ENCODE peak calls at places on chromosomes 7 and 10, in ten cellular contexts. One of them, this sample, is unnamed.

GRCh38 chr7:30028749-30029635 is 780 bp downstream of the PLEKHA8 start:
- DNase-seq in lower leg skin: peak; percentile 34
- DNase-seq in cardiac muscle cell: peak; percentile 43
- DNase-seq in H7: peak; percentile 78
- DNase-seq in endodermal cell: peak; percentile 80
- DNase-seq in brain microvascular endothelial cell: peak; percentile 31
- DNase-seq in neuronal stem cell: no peak
- DNase-seq in WERI-Rb-1: peak; percentile 61
- DNase-seq in choroid plexus epithelial cell: peak; percentile 36
- DNase-seq in GM23248: peak; percentile 68
- DNase-seq in this sample: peak; percentile 59

GRCh38 chr10:27558612-27559020 is 54.5 kb downstream of the RAB18 start:
- DNase-seq in lower leg skin: peak; percentile 24
- DNase-seq in cardiac muscle cell: peak; percentile 70
- DNase-seq in H7: peak; percentile 59
- DNase-seq in endodermal cell: peak; percentile 83
- DNase-seq in brain microvascular endothelial cell: peak; percentile 37
- DNase-seq in neuronal stem cell: peak; percentile 26
- DNase-seq in WERI-Rb-1: peak; percentile 34
- DNase-seq in choroid plexus epithelial cell: peak; percentile 74
- DNase-seq in GM23248: peak; percentile 79
- DNase-seq in this sample: peak; percentile 37

GRCh38 chr10:8049151-8049873 is 5.2 kb upstream of the GATA3 start:
- DNase-seq in lower leg skin: no peak
- DNase-seq in cardiac muscle cell: no peak
- DNase-seq in H7: peak; percentile 90
- DNase-seq in endodermal cell: peak; percentile 88
- DNase-seq in brain microvascular endothelial cell: no peak
- DNase-seq in neuronal stem cell: peak; percentile 32
- DNase-seq in WERI-Rb-1: no peak
- DNase-seq in choroid plexus epithelial cell: no peak
- DNase-seq in GM23248: no peak
- DNase-seq in this sample: no peak

GRCh38 chr7:86091369-86091768 is 552.3 kb upstream of the GRM3 start:
- DNase-seq in lower leg skin: no peak
- DNase-seq in cardiac muscle cell: no peak
- DNase-seq in H7: no peak
- DNase-seq in endodermal cell: no peak
- DNase-seq in brain microvascular endothelial cell: no peak
- DNase-seq in neuronal stem cell: no peak
- DNase-seq in WERI-Rb-1: no peak
- DNase-seq in choroid plexus epithelial cell: no peak
- DNase-seq in GM23248: no peak
- DNase-seq in this sample: no peak

GRCh38 chr10:94344522-94345122 is 18.1 kb downstream of the NOC3L start:
- DNase-seq in lower leg skin: no peak
- DNase-seq in cardiac muscle cell: no peak
- DNase-seq in H7: no peak
- DNase-seq in endodermal cell: no peak
- DNase-seq in brain microvascular endothelial cell: no peak
- DNase-seq in neuronal stem cell: no peak
- DNase-seq in WERI-Rb-1: no peak
- DNase-seq in choroid plexus epithelial cell: no peak
- DNase-seq in GM23248: no peak
- DNase-seq in this sample: no peak

GRCh38 chr7:97022451-97023306 is 2.0 kb downstream of the DLX5 start:
- DNase-seq in lower leg skin: no peak
- DNase-seq in cardiac muscle cell: no peak
- DNase-seq in H7: peak; percentile 59
- DNase-seq in endodermal cell: peak; percentile 65
- DNase-seq in brain microvascular endothelial cell: no peak
- DNase-seq in neuronal stem cell: peak; percentile 31
- DNase-seq in WERI-Rb-1: no peak
- DNase-seq in choroid plexus epithelial cell: no peak
- DNase-seq in GM23248: no peak
- DNase-seq in this sample: peak; percentile 55

GRCh38 chr10:70931168-70931805 is 42.9 kb upstream of the PCBD1 start:
- DNase-seq in lower leg skin: no peak
- DNase-seq in cardiac muscle cell: peak; percentile 26
- DNase-seq in H7: no peak
- DNase-seq in endodermal cell: peak; percentile 61
- DNase-seq in brain microvascular endothelial cell: peak; percentile 37
- DNase-seq in neuronal stem cell: no peak
- DNase-seq in WERI-Rb-1: no peak
- DNase-seq in choroid plexus epithelial cell: peak; percentile 67
- DNase-seq in GM23248: peak; percentile 42
- DNase-seq in this sample: peak; percentile 55

GRCh38 chr10:3836222-3836820 is 51.3 kb upstream of the KLF6 start:
- DNase-seq in lower leg skin: no peak
- DNase-seq in cardiac muscle cell: no peak
- DNase-seq in H7: no peak
- DNase-seq in endodermal cell: no peak
- DNase-seq in brain microvascular endothelial cell: no peak
- DNase-seq in neuronal stem cell: no peak
- DNase-seq in WERI-Rb-1: no peak
- DNase-seq in choroid plexus epithelial cell: no peak
- DNase-seq in GM23248: no peak
- DNase-seq in this sample: no peak

GRCh38 chr10:6583447-6583846 is 3.4 kb upstream of the PRKCQ start:
- DNase-seq in lower leg skin: no peak
- DNase-seq in cardiac muscle cell: no peak
- DNase-seq in H7: no peak
- DNase-seq in endodermal cell: no peak
- DNase-seq in brain microvascular endothelial cell: no peak
- DNase-seq in neuronal stem cell: no peak
- DNase-seq in WERI-Rb-1: no peak
- DNase-seq in choroid plexus epithelial cell: no peak
- DNase-seq in GM23248: no peak
- DNase-seq in this sample: no peak

GRCh38 chr7:99143853-99144672 is at the start of gene SMURF1:
- DNase-seq in lower leg skin: peak; percentile 58
- DNase-seq in cardiac muscle cell: peak; percentile 77
- DNase-seq in H7: peak; percentile 94
- DNase-seq in endodermal cell: peak; percentile 80
- DNase-seq in brain microvascular endothelial cell: no peak
- DNase-seq in neuronal stem cell: peak; percentile 71
- DNase-seq in WERI-Rb-1: peak; percentile 51
- DNase-seq in choroid plexus epithelial cell: peak; percentile 54
- DNase-seq in GM23248: peak; percentile 89
- DNase-seq in this sample: peak; percentile 93

GRCh38 chr10:47049056-47049851 is 138.0 kb downstream of the PTPN20 start:
- DNase-seq in lower leg skin: no peak
- DNase-seq in cardiac muscle cell: no peak
- DNase-seq in H7: peak; percentile 33
- DNase-seq in endodermal cell: peak; percentile 35
- DNase-seq in brain microvascular endothelial cell: no peak
- DNase-seq in neuronal stem cell: no peak
- DNase-seq in WERI-Rb-1: no peak
- DNase-seq in choroid plexus epithelial cell: no peak
- DNase-seq in GM23248: no peak
- DNase-seq in this sample: no peak

GRCh38 chr7:10475940-10476641 is 497.6 kb upstream of the PHF14 start:
- DNase-seq in lower leg skin: no peak
- DNase-seq in cardiac muscle cell: no peak
- DNase-seq in H7: no peak
- DNase-seq in endodermal cell: no peak
- DNase-seq in brain microvascular endothelial cell: no peak
- DNase-seq in neuronal stem cell: no peak
- DNase-seq in WERI-Rb-1: peak; percentile 10
- DNase-seq in choroid plexus epithelial cell: no peak
- DNase-seq in GM23248: no peak
- DNase-seq in this sample: no peak

GRCh38 chr10:52312999-52313349 is 1.1 kb upstream of the DKK1 start:
- DNase-seq in lower leg skin: no peak
- DNase-seq in cardiac muscle cell: peak; percentile 40
- DNase-seq in H7: no peak
- DNase-seq in endodermal cell: no peak
- DNase-seq in brain microvascular endothelial cell: no peak
- DNase-seq in neuronal stem cell: no peak
- DNase-seq in WERI-Rb-1: no peak
- DNase-seq in choroid plexus epithelial cell: peak; percentile 26
- DNase-seq in GM23248: peak; percentile 24
- DNase-seq in this sample: no peak

GRCh38 chr7:134532155-134533089 is 5.1 kb downstream of the AKR1B10 start:
- DNase-seq in lower leg skin: peak; percentile 66
- DNase-seq in cardiac muscle cell: no peak
- DNase-seq in H7: no peak
- DNase-seq in endodermal cell: peak; percentile 11
- DNase-seq in brain microvascular endothelial cell: no peak
- DNase-seq in neuronal stem cell: no peak
- DNase-seq in WERI-Rb-1: no peak
- DNase-seq in choroid plexus epithelial cell: no peak
- DNase-seq in GM23248: no peak
- DNase-seq in this sample: no peak

GRCh38 chr7:76225379-76225778 is 23.7 kb downstream of the SRRM3 start:
- DNase-seq in lower leg skin: no peak
- DNase-seq in cardiac muscle cell: peak; percentile 55
- DNase-seq in H7: peak; percentile 92
- DNase-seq in endodermal cell: peak; percentile 93
- DNase-seq in brain microvascular endothelial cell: no peak
- DNase-seq in neuronal stem cell: peak; percentile 66
- DNase-seq in WERI-Rb-1: no peak
- DNase-seq in choroid plexus epithelial cell: peak; percentile 41
- DNase-seq in GM23248: peak; percentile 43
- DNase-seq in this sample: no peak

GRCh38 chr10:63268139-63268797 is 135.1 kb downstream of the NRBF2 start:
- DNase-seq in lower leg skin: no peak
- DNase-seq in cardiac muscle cell: peak; percentile 68
- DNase-seq in H7: no peak
- DNase-seq in endodermal cell: no peak
- DNase-seq in brain microvascular endothelial cell: no peak
- DNase-seq in neuronal stem cell: no peak
- DNase-seq in WERI-Rb-1: no peak
- DNase-seq in choroid plexus epithelial cell: peak; percentile 58
- DNase-seq in GM23248: peak; percentile 58
- DNase-seq in this sample: no peak

GRCh38 chr10:68594405-68594804 is 34.3 kb downstream of the TET1 start:
- DNase-seq in lower leg skin: no peak
- DNase-seq in cardiac muscle cell: peak; percentile 78
- DNase-seq in H7: no peak
- DNase-seq in endodermal cell: no peak
- DNase-seq in brain microvascular endothelial cell: peak; percentile 80
- DNase-seq in neuronal stem cell: no peak
- DNase-seq in WERI-Rb-1: no peak
- DNase-seq in choroid plexus epithelial cell: peak; percentile 67
- DNase-seq in GM23248: peak; percentile 26
- DNase-seq in this sample: no peak

GRCh38 chr10:97676770-97677581 is 10.1 kb downstream of the AVPI1 start:
- DNase-seq in lower leg skin: no peak
- DNase-seq in cardiac muscle cell: peak; percentile 70
- DNase-seq in H7: peak; percentile 90
- DNase-seq in endodermal cell: peak; percentile 72
- DNase-seq in brain microvascular endothelial cell: no peak
- DNase-seq in neuronal stem cell: peak; percentile 32
- DNase-seq in WERI-Rb-1: peak; percentile 23
- DNase-seq in choroid plexus epithelial cell: peak; percentile 63
- DNase-seq in GM23248: peak; percentile 69
- DNase-seq in this sample: no peak

GRCh38 chr10:6385683-6386082 is 183.0 kb downstream of the PFKFB3 start:
- DNase-seq in lower leg skin: no peak
- DNase-seq in cardiac muscle cell: peak; percentile 56
- DNase-seq in H7: no peak
- DNase-seq in endodermal cell: no peak
- DNase-seq in brain microvascular endothelial cell: no peak
- DNase-seq in neuronal stem cell: no peak
- DNase-seq in WERI-Rb-1: no peak
- DNase-seq in choroid plexus epithelial cell: peak; percentile 32
- DNase-seq in GM23248: peak; percentile 76
- DNase-seq in this sample: no peak

GRCh38 chr7:43612599-43613589 is 30.0 kb downstream of the STK17A start:
- DNase-seq in lower leg skin: no peak
- DNase-seq in cardiac muscle cell: peak; percentile 44
- DNase-seq in H7: no peak
- DNase-seq in endodermal cell: no peak
- DNase-seq in brain microvascular endothelial cell: peak; percentile 22
- DNase-seq in neuronal stem cell: no peak
- DNase-seq in WERI-Rb-1: no peak
- DNase-seq in choroid plexus epithelial cell: peak; percentile 59
- DNase-seq in GM23248: peak; percentile 84
- DNase-seq in this sample: no peak

GRCh38 chr10:93760490-93760889 is 2.8 kb downstream of the LGI1 start:
- DNase-seq in lower leg skin: no peak
- DNase-seq in cardiac muscle cell: no peak
- DNase-seq in H7: no peak
- DNase-seq in endodermal cell: no peak
- DNase-seq in brain microvascular endothelial cell: no peak
- DNase-seq in neuronal stem cell: no peak
- DNase-seq in WERI-Rb-1: no peak
- DNase-seq in choroid plexus epithelial cell: no peak
- DNase-seq in GM23248: no peak
- DNase-seq in this sample: no peak

GRCh38 chr7:150668472-150668911 is 17.0 kb upstream of the GIMAP2 start:
- DNase-seq in lower leg skin: no peak
- DNase-seq in cardiac muscle cell: no peak
- DNase-seq in H7: no peak
- DNase-seq in endodermal cell: no peak
- DNase-seq in brain microvascular endothelial cell: no peak
- DNase-seq in neuronal stem cell: no peak
- DNase-seq in WERI-Rb-1: no peak
- DNase-seq in choroid plexus epithelial cell: no peak
- DNase-seq in GM23248: no peak
- DNase-seq in this sample: no peak
- H3K4me3 ChIP-seq in lower leg skin: no peak overlapping the region
- H3K4me3 ChIP-seq in cardiac muscle cell: no peak overlapping the region
- H3K4me3 ChIP-seq in H7: no peak overlapping the region
- H3K4me3 ChIP-seq in endodermal cell: no peak overlapping the region
- H3K4me3 ChIP-seq in brain microvascular endothelial cell: no peak overlapping the region
- H3K4me3 ChIP-seq in neuronal stem cell: no peak overlapping the region
- H3K4me3 ChIP-seq in WERI-Rb-1: no peak overlapping the region
- H3K4me3 ChIP-seq in choroid plexus epithelial cell: no peak overlapping the region
- H3K4me3 ChIP-seq in GM23248: no peak overlapping the region
- H3K4me3 ChIP-seq in this sample: no peak overlapping the region

GRCh38 chr7:26440993-26441636 is 149.5 kb downstream of the SNX10 start:
- DNase-seq in lower leg skin: no peak
- DNase-seq in cardiac muscle cell: no peak
- DNase-seq in H7: no peak
- DNase-seq in endodermal cell: peak; percentile 67
- DNase-seq in brain microvascular endothelial cell: no peak
- DNase-seq in neuronal stem cell: peak; percentile 32
- DNase-seq in WERI-Rb-1: no peak
- DNase-seq in choroid plexus epithelial cell: no peak
- DNase-seq in GM23248: no peak
- DNase-seq in this sample: no peak
- H3K4me3 ChIP-seq in lower leg skin: no peak overlapping the region
- H3K4me3 ChIP-seq in cardiac muscle cell: no peak overlapping the region
- H3K4me3 ChIP-seq in H7: no peak overlapping the region
- H3K4me3 ChIP-seq in endodermal cell: no peak overlapping the region
- H3K4me3 ChIP-seq in brain microvascular endothelial cell: no peak overlapping the region
- H3K4me3 ChIP-seq in neuronal stem cell: peak overlapping the region; percentile 34
- H3K4me3 ChIP-seq in WERI-Rb-1: no peak overlapping the region
- H3K4me3 ChIP-seq in choroid plexus epithelial cell: no peak overlapping the region
- H3K4me3 ChIP-seq in GM23248: no peak overlapping the region
- H3K4me3 ChIP-seq in this sample: no peak overlapping the region

GRCh38 chr7:100208911-100209408 is 10.8 kb upstream of the PVRIG start:
- DNase-seq in lower leg skin: no peak
- DNase-seq in cardiac muscle cell: no peak
- DNase-seq in H7: no peak
- DNase-seq in endodermal cell: no peak
- DNase-seq in brain microvascular endothelial cell: no peak
- DNase-seq in neuronal stem cell: no peak
- DNase-seq in WERI-Rb-1: no peak
- DNase-seq in choroid plexus epithelial cell: no peak
- DNase-seq in GM23248: no peak
- DNase-seq in this sample: no peak
- H3K4me3 ChIP-seq in lower leg skin: no peak overlapping the region
- H3K4me3 ChIP-seq in cardiac muscle cell: no peak overlapping the region
- H3K4me3 ChIP-seq in H7: no peak overlapping the region
- H3K4me3 ChIP-seq in endodermal cell: no peak overlapping the region
- H3K4me3 ChIP-seq in brain microvascular endothelial cell: no peak overlapping the region
- H3K4me3 ChIP-seq in neuronal stem cell: no peak overlapping the region
- H3K4me3 ChIP-seq in WERI-Rb-1: no peak overlapping the region
- H3K4me3 ChIP-seq in choroid plexus epithelial cell: no peak overlapping the region
- H3K4me3 ChIP-seq in GM23248: no peak overlapping the region
- H3K4me3 ChIP-seq in this sample: no peak overlapping the region

GRCh38 chr7:22357311-22358175 is 589 bp upstream of the RAPGEF5 start:
- DNase-seq in lower leg skin: peak; percentile 47
- DNase-seq in cardiac muscle cell: peak; percentile 15
- DNase-seq in H7: peak; percentile 43
- DNase-seq in endodermal cell: peak; percentile 68
- DNase-seq in brain microvascular endothelial cell: no peak
- DNase-seq in neuronal stem cell: peak; percentile 35
- DNase-seq in WERI-Rb-1: no peak
- DNase-seq in choroid plexus epithelial cell: no peak
- DNase-seq in GM23248: peak; percentile 20
- DNase-seq in this sample: no peak
- H3K4me3 ChIP-seq in lower leg skin: no peak overlapping the region
- H3K4me3 ChIP-seq in cardiac muscle cell: peak overlapping the region; percentile 45
- H3K4me3 ChIP-seq in H7: peak overlapping the region; percentile 47
- H3K4me3 ChIP-seq in endodermal cell: peak overlapping the region; percentile 75
- H3K4me3 ChIP-seq in brain microvascular endothelial cell: peak overlapping the region; percentile 20
- H3K4me3 ChIP-seq in neuronal stem cell: peak overlapping the region; percentile 11
- H3K4me3 ChIP-seq in WERI-Rb-1: no peak overlapping the region
- H3K4me3 ChIP-seq in choroid plexus epithelial cell: no peak overlapping the region
- H3K4me3 ChIP-seq in GM23248: peak overlapping the region; percentile 60
- H3K4me3 ChIP-seq in this sample: peak overlapping the region; percentile 45

This sample was measured in left lung.